ENCODE peak calls at places on chromosomes 13 and 19, in seven cellular contexts. D, W, C, N, U, J and X are unnamed samples.

GRCh38 chr13:94534171-94534570 is 54.7 kb upstream of the DCT start:
- DNase-seq in U (no peak), C (no peak), W (peak; percentile 19), J (no peak), D (no peak), N (peak; percentile 21), X (no peak)

GRCh38 chr13:101829484-101829883 is 377.0 kb downstream of the ITGBL1 start:
- DNase-seq in N (no peak), W (no peak), J (no peak), U (no peak), D (no peak), C (no peak), X (no peak)

GRCh38 chr19:15014579-15014978 is 34.7 kb upstream of the CASP14 start:
- DNase-seq in W (no peak), D (no peak), C (peak; percentile 26), U (no peak), N (no peak), J (no peak), X (no peak)

GRCh38 chr19:13031917-13032623 is 36.8 kb downstream of the NFIX start:
- DNase-seq in N (peak; percentile 56), U (peak; percentile 46), W (peak; percentile 43), C (no peak), D (no peak), J (no peak), X (no peak)

GRCh38 chr19:47272448-47273312 is 2.0 kb upstream of the INAFM1 start:
- DNase-seq in U (peak; percentile 47), D (no peak), N (no peak), C (no peak), W (no peak), J (no peak), X (no peak)

GRCh38 chr19:44570984-44571684 is 41.7 kb upstream of the CEACAM20 start:
- DNase-seq in C (peak; percentile 54), W (peak; percentile 80), U (peak; percentile 89), D (peak; percentile 31), N (peak; percentile 72), J (peak; percentile 71), X (peak; percentile 90)

GRCh38 chr13:39765801-39766463 is 110.5 kb downstream of the COG6 start:
- DNase-seq in N (peak; percentile 46), U (peak; percentile 17), C (peak; percentile 17), W (peak; percentile 56), J (peak; percentile 46), D (peak; percentile 47), X (peak; percentile 91)

GRCh38 chr13:105073041-105073440 is 1462.4 kb downstream of the EFNB2 start:
- DNase-seq in D (no peak), C (no peak), W (no peak), N (no peak), U (no peak), J (no peak), X (no peak)

GRCh38 chr13:75407473-75407872 is 74.5 kb downstream of the TBC1D4 start:
- DNase-seq in J (no peak), D (no peak), U (no peak), N (no peak), C (no peak), W (no peak), X (no peak)

GRCh38 chr13:74966814-74967213 is 515.2 kb downstream of the TBC1D4 start:
- DNase-seq in U (no peak), N (no peak), C (no peak), J (no peak), D (no peak), W (peak; percentile 38), X (no peak)

GRCh38 chr13:102309110-102309509 is 92.7 kb downstream of the FGF14 start:
- DNase-seq in U (no peak), D (no peak), C (no peak), N (peak; percentile 48), J (no peak), W (no peak), X (no peak)

GRCh38 chr19:41373993-41374392 is 2.3 kb upstream of the TMEM91 start:
- DNase-seq in J (peak; percentile 70), W (peak; percentile 96), C (peak; percentile 57), N (peak; percentile 18), D (peak; percentile 94), U (peak; percentile 75), X (peak; percentile 94)

GRCh38 chr19:38073806-38074685 is 150.0 kb downstream of the DPF1 start:
- DNase-seq in W (no peak), C (no peak), D (no peak), J (no peak), U (no peak), N (no peak), X (no peak)

GRCh38 chr13:111384441-111385181 is 64.2 kb downstream of the TEX29 start:
- DNase-seq in J (no peak), U (no peak), W (no peak), C (no peak), N (no peak), D (no peak), X (no peak)

GRCh38 chr13:28611021-28611420 is 47.9 kb upstream of the POMP start:
- DNase-seq in U (no peak), N (no peak), D (no peak), J (no peak), W (no peak), C (no peak), X (no peak)

GRCh38 chr13:36919206-36919832 is 719 bp downstream of the SMAD9 start:
- DNase-seq in U (peak; percentile 40), W (no peak), J (peak; percentile 47), C (peak; percentile 22), N (no peak), D (peak; percentile 33), X (peak; percentile 13)

GRCh38 chr19:13347351-13347750 is 158.9 kb downstream of the CACNA1A start:
- DNase-seq in W (no peak), N (no peak), U (no peak), C (no peak), D (no peak), J (no peak), X (no peak)

GRCh38 chr13:88196106-88196505 is 524.9 kb downstream of the SLITRK5 start:
- DNase-seq in J (no peak), D (no peak), U (no peak), C (no peak), W (no peak), N (no peak), X (no peak)

DNA sequence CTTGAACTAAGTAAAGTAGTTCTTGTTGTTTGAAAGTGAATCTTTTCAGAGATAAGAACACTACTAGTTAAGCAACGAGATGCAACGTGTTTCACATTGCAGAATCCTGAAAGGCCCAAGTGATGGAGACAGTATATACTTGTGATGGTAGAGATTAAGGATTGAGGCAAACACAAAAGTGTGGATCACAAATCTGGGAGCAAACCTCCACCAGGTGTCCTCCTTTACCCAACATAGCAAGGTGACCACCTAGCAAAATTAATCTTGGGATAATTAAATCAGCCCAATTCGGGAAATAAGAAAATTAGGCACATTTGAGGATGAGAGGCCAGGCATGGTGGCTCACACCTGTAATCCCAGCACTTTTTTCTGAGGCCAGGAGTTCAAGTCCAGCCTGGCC is 563.9 kb downstream of the DACH1 start:
- DNase-seq in D (no peak), U (no peak), W (no peak), N (peak; percentile 23), C (no peak), J (no peak), X (no peak)
- TF ChIP-seq CTCF in D (no peak), U (no peak), W (no peak), N (peak; percentile 40), C (no peak), J (no peak), X (no peak)

DNA sequence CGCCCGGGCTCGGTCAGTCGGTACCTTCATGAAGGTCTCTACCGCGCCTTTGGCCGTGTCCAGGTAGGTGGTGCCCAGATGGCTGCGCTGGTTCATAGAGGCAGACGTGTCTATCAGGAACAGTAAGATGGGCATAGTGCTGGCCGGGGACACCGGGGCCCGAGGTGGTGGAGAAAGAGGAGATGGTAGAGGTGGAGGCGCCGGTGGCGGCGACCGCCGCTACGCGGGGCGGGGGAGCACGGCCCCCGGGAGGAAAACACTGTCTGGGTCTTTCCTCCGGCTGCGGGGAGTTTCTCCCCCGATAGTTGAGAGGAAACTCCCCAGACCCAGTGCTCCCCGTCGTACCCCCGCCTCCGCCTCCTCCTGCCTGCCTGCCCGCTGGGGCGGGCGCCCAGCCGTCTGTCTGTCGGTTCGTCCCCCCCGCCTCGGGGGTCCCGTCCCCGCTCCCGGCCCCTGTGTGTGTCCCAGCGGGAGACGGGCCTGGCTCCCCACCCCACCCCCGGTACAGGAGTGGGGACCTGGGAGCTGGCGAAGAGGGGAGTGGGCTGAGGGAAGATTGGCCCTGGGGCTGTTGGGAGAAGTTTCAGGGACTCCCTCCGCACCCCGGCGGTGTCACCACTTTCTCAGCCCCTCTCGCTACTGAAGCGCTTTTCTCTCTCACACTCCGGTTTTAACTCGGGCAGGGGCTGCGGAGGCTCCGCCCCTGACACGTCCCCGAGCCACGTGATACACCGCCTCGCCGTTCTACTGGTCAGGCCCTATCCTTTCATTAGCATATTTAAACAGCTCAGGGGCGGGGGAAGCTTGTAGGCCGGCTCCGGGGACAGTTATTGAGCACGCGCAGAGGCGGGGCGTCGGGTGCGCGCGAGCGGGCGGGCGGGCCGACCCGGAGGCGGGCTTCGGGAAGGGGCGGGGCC is at the start of gene INTS6:
- DNase-seq in J (peak; percentile 99), N (peak; percentile 95), C (peak; percentile 98), U (peak; percentile 99), W (peak; percentile 100), D (peak; percentile 99), X (peak; percentile 99)
- TF ChIP-seq CTCF in J (no peak), N (no peak), C (no peak), U (no peak), W (no peak), D (no peak), X (no peak)

GRCh38 chr19:6018786-6019185 is 40.8 kb upstream of the RANBP3 start:
- DNase-seq in W (no peak), N (no peak), J (no peak), U (no peak), C (no peak), D (no peak), X (no peak)
- TF ChIP-seq CTCF in W (peak; percentile 32), N (peak; percentile 6), J (no peak), U (no peak), C (no peak), D (no peak), X (no peak)

GRCh38 chr19:1259873-1260748 is 9.0 kb upstream of the CIRBP start:
- DNase-seq in J (no peak), D (no peak), W (no peak), U (no peak), N (peak; percentile 68), C (peak; percentile 37), X (peak; percentile 68)

GRCh38 chr19:1262687-1263123 is 6.4 kb upstream of the CIRBP start:
- DNase-seq in J (no peak), U (no peak), C (no peak), D (peak; percentile 42), N (no peak), W (no peak), X (no peak)

GRCh38 chr19:1260749-1261511 is 8.2 kb upstream of the CIRBP start:
- DNase-seq in N (peak; percentile 86), W (peak; percentile 97), D (peak; percentile 97), C (peak; percentile 92), J (peak; percentile 95), U (peak; percentile 85), X (peak; percentile 96)

GRCh38 chr19:1261863-1262686 is 7.1 kb upstream of the CIRBP start:
- DNase-seq in C (peak; percentile 60), D (peak; percentile 67), J (peak; percentile 89), W (peak; percentile 59), U (no peak), N (no peak), X (peak; percentile 90)

DNA sequence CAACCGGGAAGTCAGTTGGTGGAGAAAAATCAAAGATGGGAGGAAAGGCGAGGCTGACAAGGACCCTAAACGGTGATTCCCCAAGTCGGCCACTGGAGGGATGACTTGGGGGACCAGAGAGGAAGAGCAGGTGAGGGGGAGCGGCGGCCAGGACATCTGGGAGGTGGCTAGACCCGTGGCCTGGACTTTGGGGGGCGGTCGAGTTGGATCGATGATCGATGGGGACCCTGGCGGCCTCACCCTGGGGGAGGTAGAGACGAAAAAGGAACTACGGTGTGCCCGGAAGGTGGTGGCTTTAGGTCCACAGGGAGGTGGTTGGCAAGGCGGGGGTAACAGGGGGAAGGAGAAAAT is 7.6 kb upstream of the CIRBP start:
- DNase-seq in C (no peak), D (no peak), J (no peak), U (no peak), W (no peak), N (no peak), X (no peak)
- TF ChIP-seq CTCF in C (no peak), D (no peak), J (no peak), U (peak; percentile 46), W (no peak), N (peak; percentile 13), X (peak; percentile 10)